ENCODE peak calls at places on chromosomes 2 and 18, in five cellular contexts. U is SK-N-SH treated with all-trans-retinoic acid at 6 μM for 48 hours; M is stimulated activated naive CD8-positive, alpha-beta T cell treated with anti-CD3 and anti-CD28 coated beads, Interleukin-15, Interleukin-2, amounts not matched to agents 100 U/mL and 50 U/mL, for 24 hours; K is activated CD8-positive, alpha-beta T cell treated with anti-CD3 and anti-CD28 coated beads for 36 hours; P is heart left ventricle. S is an unnamed sample.

GRCh38 chr2:221399183-221399582 is 172.9 kb downstream of the EPHA4 start:
- ATAC-seq in U (no peak), M (no peak), K (no peak), P (no peak), S (no peak)

GRCh38 chr2:91839904-91840868 is 3031.0 kb upstream of the TEKT4 start:
- ATAC-seq in U (no peak), M (no peak), K (no peak), P (no peak), S (no peak)

GRCh38 chr2:66506265-66506664 is 71.3 kb downstream of the MEIS1 start:
- ATAC-seq in U (no peak), M (no peak), K (no peak), P (peak), S (no peak)

GRCh38 chr2:236692937-236693336 is 123.3 kb downstream of the ACKR3 start:
- ATAC-seq in U (no peak), M (no peak), K (no peak), P (no peak), S (no peak)

GRCh38 chr2:139271879-139272278 is 491.7 kb upstream of the NXPH2 start:
- ATAC-seq in U (no peak), M (no peak), K (no peak), P (no peak), S (no peak)

GRCh38 chr2:105072039-105072438 is 34.2 kb downstream of the MRPS9 start:
- ATAC-seq in U (no peak), M (peak), K (peak), P (no peak), S (peak)

GRCh38 chr2:235088608-235089020 is 136.8 kb downstream of the SH3BP4 start:
- ATAC-seq in U (peak), M (no peak), K (no peak), P (peak), S (no peak)

GRCh38 chr18:35861367-35862114 is 110.9 kb upstream of the RMP24 start:
- ATAC-seq in U (no peak), M (no peak), K (no peak), P (peak), S (peak)

GRCh38 chr2:182360012-182360662 is 66.7 kb downstream of the PDE1A start:
- ATAC-seq in U (peak), M (no peak), K (no peak), P (peak), S (no peak)

GRCh38 chr2:24515841-24516240 is 24.8 kb downstream of the NCOA1 start:
- ATAC-seq in U (peak), M (peak), K (peak), P (peak), S (peak)

GRCh38 chr2:162021659-162022058 is 52.4 kb downstream of the DPP4 start:
- ATAC-seq in U (no peak), M (no peak), K (no peak), P (no peak), S (no peak)

GRCh38 chr18:77547757-77548156 is 298.1 kb downstream of the GALR1 start:
- ATAC-seq in U (no peak), M (no peak), K (no peak), P (peak), S (no peak)

GRCh38 chr2:17792515-17792914 is 23.7 kb upstream of the MSGN1 start:
- ATAC-seq in U (no peak), M (no peak), K (no peak), P (no peak), S (no peak)

GRCh38 chr2:5695641-5696350 is 3.6 kb downstream of the SOX11 start:
- ATAC-seq in U (peak), M (peak), K (no peak), P (peak), S (no peak)

S was measured in activated T-helper 17 cell treated with anti-CD3 and anti-CD28 coated beads, Interleukin-2, amount 50 U/mL, for 72 hours.